ENCODE peak calls at places on chromosome 7, in five cellular contexts. One of them, this sample, is unnamed.

GRCh38 chr7:120184866-120185265 is 88.1 kb upstream of the KCND2 start:
- DNase-seq in bronchial epithelial cell: no peak
- DNase-seq in epithelial cell of esophagus: no peak
- DNase-seq in cardiac muscle cell: no peak
- DNase-seq in fibroblast of lung: no peak
- DNase-seq in this sample: no peak

GRCh38 chr7:100370303-100370702 is 3.0 kb upstream of the PILRA start:
- DNase-seq in bronchial epithelial cell: no peak
- DNase-seq in epithelial cell of esophagus: no peak
- DNase-seq in cardiac muscle cell: no peak
- DNase-seq in fibroblast of lung: no peak
- DNase-seq in this sample: no peak

GRCh38 chr7:95684037-95684436 is 87.7 kb upstream of the PDK4 start:
- DNase-seq in bronchial epithelial cell: peak
- DNase-seq in epithelial cell of esophagus: peak
- DNase-seq in cardiac muscle cell: peak
- DNase-seq in fibroblast of lung: peak
- DNase-seq in this sample: no peak

GRCh38 chr7:21064698-21065648 is 278.3 kb upstream of the SP8 start:
- DNase-seq in bronchial epithelial cell: peak
- DNase-seq in epithelial cell of esophagus: peak
- DNase-seq in cardiac muscle cell: no peak
- DNase-seq in fibroblast of lung: no peak
- DNase-seq in this sample: peak

GRCh38 chr7:63044721-63045120 is 953.9 kb upstream of the ZNF722 start:
- DNase-seq in bronchial epithelial cell: no peak
- DNase-seq in epithelial cell of esophagus: no peak
- DNase-seq in cardiac muscle cell: no peak
- DNase-seq in fibroblast of lung: no peak
- DNase-seq in this sample: no peak

GRCh38 chr7:149772821-149773425 is 465 bp downstream of the ZNF467 start:
- DNase-seq in bronchial epithelial cell: no peak
- DNase-seq in epithelial cell of esophagus: peak
- DNase-seq in cardiac muscle cell: peak
- DNase-seq in fibroblast of lung: no peak
- DNase-seq in this sample: no peak

GRCh38 chr7:35793225-35793579 is 7.7 kb upstream of the SEPTIN7 start:
- DNase-seq in bronchial epithelial cell: no peak
- DNase-seq in epithelial cell of esophagus: no peak
- DNase-seq in cardiac muscle cell: peak
- DNase-seq in fibroblast of lung: no peak
- DNase-seq in this sample: no peak

GRCh38 chr7:28533731-28534531 is 121.6 kb downstream of the CREB5 start:
- DNase-seq in bronchial epithelial cell: peak
- DNase-seq in epithelial cell of esophagus: peak
- DNase-seq in cardiac muscle cell: no peak
- DNase-seq in fibroblast of lung: peak
- DNase-seq in this sample: no peak

GRCh38 chr7:144670251-144670650 is 165.6 kb downstream of the TPK1 start:
- DNase-seq in bronchial epithelial cell: peak
- DNase-seq in epithelial cell of esophagus: peak
- DNase-seq in cardiac muscle cell: no peak
- DNase-seq in fibroblast of lung: peak
- DNase-seq in this sample: peak

GRCh38 chr7:128679920-128680319 is 7.8 kb downstream of the GARIN1A start:
- DNase-seq in bronchial epithelial cell: no peak
- DNase-seq in epithelial cell of esophagus: no peak
- DNase-seq in cardiac muscle cell: no peak
- DNase-seq in fibroblast of lung: no peak
- DNase-seq in this sample: no peak

GRCh38 chr7:89661876-89662275 is 492.4 kb upstream of the STEAP1 start:
- DNase-seq in bronchial epithelial cell: no peak
- DNase-seq in epithelial cell of esophagus: no peak
- DNase-seq in cardiac muscle cell: no peak
- DNase-seq in fibroblast of lung: no peak
- DNase-seq in this sample: no peak

GRCh38 chr7:1862560-1862959 is 192.5 kb downstream of the ELFN1 start:
- DNase-seq in bronchial epithelial cell: no peak
- DNase-seq in epithelial cell of esophagus: no peak
- DNase-seq in cardiac muscle cell: no peak
- DNase-seq in fibroblast of lung: peak
- DNase-seq in this sample: no peak
- H3K4me3 ChIP-seq in bronchial epithelial cell: no peak
- H3K4me3 ChIP-seq in epithelial cell of esophagus: no peak
- H3K4me3 ChIP-seq in cardiac muscle cell: no peak
- H3K4me3 ChIP-seq in fibroblast of lung: no peak
- H3K4me3 ChIP-seq in this sample: no peak

GRCh38 chr7:76049295-76049694 is 1.4 kb downstream of the MDH2 start:
- DNase-seq in bronchial epithelial cell: no peak
- DNase-seq in epithelial cell of esophagus: no peak
- DNase-seq in cardiac muscle cell: no peak
- DNase-seq in fibroblast of lung: no peak
- DNase-seq in this sample: no peak
- H3K4me3 ChIP-seq in bronchial epithelial cell: no peak
- H3K4me3 ChIP-seq in epithelial cell of esophagus: peak
- H3K4me3 ChIP-seq in cardiac muscle cell: peak
- H3K4me3 ChIP-seq in fibroblast of lung: peak
- H3K4me3 ChIP-seq in this sample: peak

DNA sequence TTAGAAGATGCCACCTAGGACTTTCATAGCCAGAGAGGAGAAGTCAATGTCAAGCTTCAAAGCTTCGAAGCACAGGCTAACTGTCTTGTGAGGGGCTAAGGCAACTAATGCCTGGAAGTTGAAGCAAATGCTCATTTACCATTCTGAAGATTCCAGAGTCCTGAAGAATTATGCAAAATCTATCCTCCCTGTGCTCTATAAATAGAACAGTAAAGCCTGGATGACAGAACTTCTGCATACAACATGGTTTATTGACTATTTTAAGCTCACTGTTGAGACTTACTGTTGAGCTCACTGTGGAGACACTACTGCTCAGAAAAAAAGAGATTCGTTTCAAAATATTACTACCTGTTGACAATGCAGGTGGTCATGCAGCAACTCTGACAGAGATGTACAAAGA is 28.6 kb downstream of the TNS3 start:
- DNase-seq in bronchial epithelial cell: no peak
- DNase-seq in epithelial cell of esophagus: no peak
- DNase-seq in cardiac muscle cell: no peak
- DNase-seq in fibroblast of lung: no peak
- DNase-seq in this sample: no peak
- H3K4me3 ChIP-seq in bronchial epithelial cell: no peak
- H3K4me3 ChIP-seq in epithelial cell of esophagus: no peak
- H3K4me3 ChIP-seq in cardiac muscle cell: no peak
- H3K4me3 ChIP-seq in fibroblast of lung: no peak
- H3K4me3 ChIP-seq in this sample: no peak

GRCh38 chr7:42227523-42227922 is 9.5 kb downstream of the GLI3 start:
- DNase-seq in bronchial epithelial cell: peak
- DNase-seq in epithelial cell of esophagus: peak
- DNase-seq in cardiac muscle cell: peak
- DNase-seq in fibroblast of lung: no peak
- DNase-seq in this sample: no peak
- H3K4me3 ChIP-seq in bronchial epithelial cell: peak
- H3K4me3 ChIP-seq in epithelial cell of esophagus: peak
- H3K4me3 ChIP-seq in cardiac muscle cell: peak
- H3K4me3 ChIP-seq in fibroblast of lung: peak
- H3K4me3 ChIP-seq in this sample: no peak

GRCh38 chr7:27204851-27205322 is 5.0 kb upstream of the HOXA13 start:
- DNase-seq in bronchial epithelial cell: no peak
- DNase-seq in epithelial cell of esophagus: no peak
- DNase-seq in cardiac muscle cell: no peak
- DNase-seq in fibroblast of lung: no peak
- DNase-seq in this sample: no peak
- H3K4me3 ChIP-seq in bronchial epithelial cell: no peak
- H3K4me3 ChIP-seq in epithelial cell of esophagus: no peak
- H3K4me3 ChIP-seq in cardiac muscle cell: no peak
- H3K4me3 ChIP-seq in fibroblast of lung: no peak
- H3K4me3 ChIP-seq in this sample: no peak

This sample was measured in LNCaP clone FGC.